ENCODE peak calls at places on chromosomes 16 and 17, in eight cellular contexts. M is suprapubic skin, X is K562, D is endothelial cell of umbilical vein, V is sigmoid colon, L is prostate gland, E is stomach, R is upper lobe of left lung. C is an unnamed sample.
A peak's percentile ranks its signal among the peaks of the same experiment; 100 is the strongest.

GRCh38 chr17:49359990-49360795 is 1.9 kb downstream of the ZNF652 start:
- DNase-seq in M (no peak), X (no peak), D (peak; percentile 26), V (no peak), L (no peak), E (no peak), R (no peak), C (no peak)

GRCh38 chr17:43212641-43213490 is 1.2 kb downstream of the TMEM106A start:
- DNase-seq in M (no peak), X (no peak), D (no peak), V (no peak), L (peak; percentile 47), E (no peak), R (no peak), C (no peak)

GRCh38 chr16:75733305-75734141 is 7.2 kb upstream of the CPHXL start:
- DNase-seq in M (no peak), X (no peak), D (no peak), V (no peak), L (peak; percentile 35), E (no peak), R (no peak), C (no peak)

GRCh38 chr17:39617446-39618251 is 9.1 kb upstream of the PPP1R1B start:
- DNase-seq in M (no peak), X (peak; percentile 77), D (peak; percentile 47), V (peak; percentile 85), L (peak; percentile 69), E (peak; percentile 82), R (peak; percentile 96), C (peak; percentile 47)

GRCh38 chr16:79970551-79971236 is 370.2 kb upstream of the MAF start:
- DNase-seq in M (no peak), X (peak; percentile 69), D (no peak), V (peak; percentile 77), L (no peak), E (no peak), R (no peak), C (no peak)

GRCh38 chr16:969508-970378 is 1.0 kb downstream of the LMF1 start:
- DNase-seq in M (peak; percentile 67), X (peak; percentile 54), D (peak; percentile 39), V (no peak), L (no peak), E (no peak), R (peak; percentile 66), C (no peak)

GRCh38 chr16:56279132-56279531 is 87.8 kb downstream of the GNAO1 start:
- DNase-seq in M (no peak), X (no peak), D (no peak), V (no peak), L (no peak), E (peak; percentile 29), R (no peak), C (no peak)

GRCh38 chr16:68893710-68894705 is 50.7 kb downstream of the TANGO6 start:
- DNase-seq in M (no peak), X (no peak), D (peak; percentile 48), V (no peak), L (no peak), E (no peak), R (no peak), C (no peak)

GRCh38 chr17:66835476-66835875 is 559 bp downstream of the CACNG5 start:
- DNase-seq in M (peak; percentile 46), X (no peak), D (no peak), V (peak; percentile 35), L (no peak), E (no peak), R (no peak), C (no peak)

GRCh38 chr17:41307647-41308046 is 1.5 kb downstream of the KRTAP16-1 start:
- DNase-seq in M (peak; percentile 50), X (no peak), D (no peak), V (no peak), L (no peak), E (no peak), R (no peak), C (no peak)

GRCh38 chr17:72376486-72377345 is 255.9 kb downstream of the SOX9 start:
- DNase-seq in M (no peak), X (no peak), D (no peak), V (no peak), L (no peak), E (no peak), R (no peak), C (no peak)

GRCh38 chr17:8018436-8018835 is 16.0 kb downstream of the GUCY2D start:
- DNase-seq in M (no peak), X (no peak), D (no peak), V (no peak), L (no peak), E (no peak), R (no peak), C (no peak)

GRCh38 chr16:89319883-89320716 is 102.6 kb downstream of the ZNF778 start:
- DNase-seq in M (no peak), X (peak; percentile 74), D (peak; percentile 84), V (peak; percentile 77), L (no peak), E (peak; percentile 51), R (peak; percentile 83), C (peak; percentile 68)

GRCh38 chr16:89319628-89319882 is 102.1 kb downstream of the ZNF778 start:
- DNase-seq in M (no peak), X (peak; percentile 28), D (no peak), V (no peak), L (no peak), E (no peak), R (peak; percentile 61), C (no peak)

GRCh38 chr16:89318871-89319627 is 101.5 kb downstream of the ZNF778 start:
- DNase-seq in M (no peak), X (no peak), D (no peak), V (no peak), L (no peak), E (no peak), R (peak; percentile 41), C (no peak)

GRCh38 chr16:89322381-89323119 is 105.0 kb downstream of the ZNF778 start:
- DNase-seq in M (peak; percentile 75), X (peak; percentile 44), D (peak; percentile 68), V (peak; percentile 88), L (no peak), E (no peak), R (peak; percentile 67), C (no peak)

GRCh38 chr16:89320717-89321501 is 103.4 kb downstream of the ZNF778 start:
- DNase-seq in M (no peak), X (peak; percentile 92), D (no peak), V (no peak), L (no peak), E (peak; percentile 60), R (peak; percentile 77), C (no peak)
- TF ChIP-seq POLR2A in M (no peak), X (no peak), D (no peak), V (no peak), L (peak; percentile 15), E (no peak), R (no peak), C (no peak)

GRCh38 chr17:73465851-73466250 is 154.1 kb upstream of the CDC42EP4 start:
- DNase-seq in M (no peak), X (no peak), D (no peak), V (no peak), L (no peak), E (no peak), R (no peak), C (no peak)
- TF ChIP-seq POLR2AphosphoS5 in M (no peak), X (no peak), D (no peak), V (no peak), L (no peak), E (no peak), R (no peak), C (no peak)

GRCh38 chr17:3910420-3911270 is 5.6 kb downstream of the P2RX1 start:
- DNase-seq in M (no peak), X (no peak), D (no peak), V (no peak), L (no peak), E (no peak), R (no peak), C (no peak)
- TF ChIP-seq POLR2A in M (no peak), X (no peak), D (no peak), V (no peak), L (no peak), E (no peak), R (no peak), C (no peak)

GRCh38 chr17:47620503-47621245 is 29.0 kb upstream of the KPNB1 start:
- DNase-seq in M (no peak), X (no peak), D (no peak), V (no peak), L (no peak), E (no peak), R (no peak), C (no peak)
- TF ChIP-seq POLR2AphosphoS5 in M (no peak), X (no peak), D (no peak), V (no peak), L (no peak), E (no peak), R (no peak), C (no peak)

DNA sequence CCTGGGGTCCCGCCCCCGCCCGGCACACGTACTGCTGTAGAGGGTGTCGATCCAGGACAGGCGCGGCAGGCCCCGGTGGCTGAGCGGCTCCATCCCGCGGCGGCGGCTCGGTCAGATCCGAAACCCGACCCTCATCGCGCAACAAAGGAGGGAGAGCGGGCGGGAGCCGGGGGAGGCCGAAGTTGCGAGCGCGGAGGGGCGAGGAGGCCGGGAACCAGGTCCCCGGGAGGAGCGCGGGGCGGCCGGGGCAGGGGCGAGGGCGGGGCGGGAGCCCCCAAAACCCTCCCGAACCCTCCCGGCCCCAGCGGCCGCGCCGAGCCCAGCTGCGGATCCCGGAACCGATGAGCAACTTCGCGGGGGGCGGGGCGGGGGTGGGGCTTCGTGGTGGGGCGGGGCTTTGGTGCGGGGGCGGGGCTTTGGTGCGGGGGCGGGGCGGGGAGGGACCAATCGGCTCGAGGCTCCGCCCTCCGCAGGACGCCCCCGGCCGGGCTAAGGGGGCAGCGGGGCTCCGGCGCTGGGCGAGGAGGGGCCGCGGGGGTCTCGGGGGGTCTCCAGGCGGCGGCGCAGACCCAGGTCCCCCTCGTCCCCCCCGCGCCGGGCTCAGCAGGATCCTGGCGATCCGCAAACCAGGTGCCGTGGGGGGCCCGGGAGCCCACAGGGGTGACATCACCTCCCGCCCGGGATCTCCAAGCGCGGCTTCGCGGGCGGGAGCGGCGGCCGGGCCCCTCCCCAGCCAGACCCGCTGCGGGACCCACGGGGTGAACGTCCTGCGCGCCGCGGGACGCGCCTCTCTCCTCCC is at the start of gene ABR:
- DNase-seq in M (peak; percentile 81), X (peak; percentile 76), D (peak; percentile 40), V (peak; percentile 83), L (peak; percentile 50), E (peak; percentile 51), R (peak; percentile 93), C (peak; percentile 60)
- TF ChIP-seq POLR2A in M (no peak), X (no peak), D (no peak), V (no peak), L (no peak), E (no peak), R (no peak), C (no peak)

C was measured in GM12892.